ENCODE peak calls at places on chromosomes 11 and 22, in four cellular contexts. One of them, this sample, is unnamed.

GRCh38 chr11:124961972-124962609 is 8.1 kb downstream of the CCDC15 start:
- DNase-seq in stomach: no peak
- DNase-seq in H1: no peak
- DNase-seq in HepG2: peak; percentile 78
- DNase-seq in this sample: peak; percentile 19

GRCh38 chr11:5691963-5692358 is 2.4 kb downstream of the TRIM22 start:
- DNase-seq in H1: no peak
- DNase-seq in HepG2: no peak
- DNase-seq in stomach: no peak
- DNase-seq in this sample: no peak

GRCh38 chr11:62984451-62984991 is at the start of gene SLC22A6:
- DNase-seq in H1: no peak
- DNase-seq in stomach: no peak
- DNase-seq in HepG2: no peak
- DNase-seq in this sample: no peak

GRCh38 chr11:28879869-28880268 is 771.7 kb downstream of the METTL15 start:
- DNase-seq in H1: no peak
- DNase-seq in stomach: no peak
- DNase-seq in HepG2: no peak
- DNase-seq in this sample: no peak

GRCh38 chr11:103648670-103649400 is 387.6 kb upstream of the DDI1 start:
- DNase-seq in HepG2: no peak
- DNase-seq in stomach: no peak
- DNase-seq in H1: no peak
- DNase-seq in this sample: no peak

GRCh38 chr11:80241766-80242165 is 800.9 kb upstream of the TENM4 start:
- DNase-seq in HepG2: no peak
- DNase-seq in stomach: no peak
- DNase-seq in H1: no peak
- DNase-seq in this sample: no peak

GRCh38 chr11:91876746-91877145 is 347.9 kb upstream of the FAT3 start:
- DNase-seq in stomach: no peak
- DNase-seq in HepG2: no peak
- DNase-seq in H1: no peak
- DNase-seq in this sample: no peak

GRCh38 chr11:67238894-67239794 is 27.1 kb upstream of the GRK2 start:
- DNase-seq in H1: no peak
- DNase-seq in HepG2: no peak
- DNase-seq in stomach: no peak
- DNase-seq in this sample: no peak

GRCh38 chr22:42873361-42873760 is 16.3 kb upstream of the ARFGAP3 start:
- DNase-seq in H1: no peak
- DNase-seq in stomach: no peak
- DNase-seq in HepG2: no peak
- DNase-seq in this sample: no peak

GRCh38 chr11:72135891-72136676 is 559 bp downstream of the FOLR3 start:
- DNase-seq in H1: no peak
- DNase-seq in stomach: no peak
- DNase-seq in HepG2: no peak
- DNase-seq in this sample: no peak

GRCh38 chr22:47486569-47487312 is 724.3 kb downstream of the TBC1D22A start:
- DNase-seq in HepG2: no peak
- DNase-seq in stomach: no peak
- DNase-seq in H1: no peak
- DNase-seq in this sample: no peak

GRCh38 chr11:131824766-131825165 is 454.4 kb downstream of the NTM start:
- DNase-seq in HepG2: no peak
- DNase-seq in stomach: no peak
- DNase-seq in H1: no peak
- DNase-seq in this sample: no peak

GRCh38 chr22:26624788-26625187 is 3.0 kb downstream of the CRYBA4 start:
- DNase-seq in H1: no peak
- DNase-seq in stomach: no peak
- DNase-seq in HepG2: no peak
- DNase-seq in this sample: no peak

GRCh38 chr11:26319906-26320305 is 12.0 kb upstream of the ANO3 start:
- DNase-seq in H1: no peak
- DNase-seq in HepG2: no peak
- DNase-seq in stomach: no peak
- DNase-seq in this sample: no peak

DNA sequence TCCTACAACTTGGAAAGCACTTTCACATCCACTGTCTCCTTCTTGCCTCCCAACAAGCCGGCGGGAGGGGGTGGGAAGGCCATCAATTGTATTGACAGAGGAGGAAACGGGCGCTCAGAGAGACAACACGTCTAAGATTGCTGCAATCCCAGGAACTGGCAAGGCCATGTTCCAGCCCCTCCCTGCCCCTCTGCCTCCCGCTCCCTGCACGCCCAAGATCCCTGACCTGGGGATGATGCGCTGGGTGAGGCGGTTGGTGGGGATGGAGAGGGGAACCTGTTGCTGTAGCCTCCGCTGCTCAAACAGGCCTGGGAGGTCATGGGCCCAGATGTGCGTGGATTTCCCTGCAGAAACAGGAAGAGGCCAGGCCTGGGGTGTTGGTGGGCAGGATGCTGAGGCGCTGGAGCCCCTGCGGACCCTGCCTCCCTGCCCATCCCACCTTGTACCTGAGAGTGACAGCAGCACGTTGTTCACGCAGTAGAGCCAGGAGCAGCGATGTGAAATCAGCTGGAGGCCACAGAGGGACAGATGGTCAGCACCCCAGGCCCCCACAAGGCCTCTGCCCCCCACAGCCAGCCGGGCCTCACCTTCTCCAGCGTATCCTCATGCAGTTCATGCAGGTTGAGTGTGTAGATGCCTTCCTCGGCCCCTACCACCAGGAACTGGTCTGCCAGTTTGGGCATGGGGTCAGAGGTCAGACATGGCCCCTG is 6.8 kb downstream of the MAP4K2 start:
- DNase-seq in stomach: no peak
- DNase-seq in H1: no peak
- DNase-seq in HepG2: no peak
- DNase-seq in this sample: no peak
- TF ChIP-seq POLR2AphosphoS5 in stomach: no peak
- TF ChIP-seq POLR2AphosphoS5 in H1: no peak
- TF ChIP-seq POLR2AphosphoS5 in HepG2: no peak
- TF ChIP-seq POLR2AphosphoS5 in this sample: no peak

DNA sequence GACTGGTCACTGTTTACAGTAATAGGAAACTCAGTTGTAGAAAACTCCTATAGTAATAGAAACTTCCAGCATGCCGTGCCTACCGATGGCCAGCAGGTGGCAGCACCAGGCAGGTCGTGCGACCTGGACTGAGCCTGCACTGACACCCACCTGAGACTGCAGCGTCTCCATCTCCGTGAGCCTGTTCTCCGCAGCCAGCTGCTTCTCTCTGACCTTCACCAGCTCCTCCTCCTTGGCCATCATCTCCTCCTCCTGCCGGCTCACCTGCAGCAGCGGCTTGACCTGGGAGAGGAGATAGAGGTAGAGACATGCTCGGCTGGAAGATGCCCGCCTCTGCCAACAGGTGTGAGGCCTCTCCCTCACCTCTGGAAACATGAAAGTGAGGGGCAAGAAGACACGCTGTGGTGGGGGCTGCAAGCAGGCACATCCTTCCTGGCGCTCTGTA is 48.5 kb downstream of the APOL1 start:
- DNase-seq in stomach: peak; percentile 83
- DNase-seq in HepG2: peak; percentile 48
- DNase-seq in H1: peak; percentile 93
- DNase-seq in this sample: peak; percentile 78
- TF ChIP-seq POLR2A in stomach: no peak
- TF ChIP-seq POLR2A in HepG2: no peak
- TF ChIP-seq POLR2A in H1: peak; percentile 41
- TF ChIP-seq POLR2A in this sample: no peak

DNA sequence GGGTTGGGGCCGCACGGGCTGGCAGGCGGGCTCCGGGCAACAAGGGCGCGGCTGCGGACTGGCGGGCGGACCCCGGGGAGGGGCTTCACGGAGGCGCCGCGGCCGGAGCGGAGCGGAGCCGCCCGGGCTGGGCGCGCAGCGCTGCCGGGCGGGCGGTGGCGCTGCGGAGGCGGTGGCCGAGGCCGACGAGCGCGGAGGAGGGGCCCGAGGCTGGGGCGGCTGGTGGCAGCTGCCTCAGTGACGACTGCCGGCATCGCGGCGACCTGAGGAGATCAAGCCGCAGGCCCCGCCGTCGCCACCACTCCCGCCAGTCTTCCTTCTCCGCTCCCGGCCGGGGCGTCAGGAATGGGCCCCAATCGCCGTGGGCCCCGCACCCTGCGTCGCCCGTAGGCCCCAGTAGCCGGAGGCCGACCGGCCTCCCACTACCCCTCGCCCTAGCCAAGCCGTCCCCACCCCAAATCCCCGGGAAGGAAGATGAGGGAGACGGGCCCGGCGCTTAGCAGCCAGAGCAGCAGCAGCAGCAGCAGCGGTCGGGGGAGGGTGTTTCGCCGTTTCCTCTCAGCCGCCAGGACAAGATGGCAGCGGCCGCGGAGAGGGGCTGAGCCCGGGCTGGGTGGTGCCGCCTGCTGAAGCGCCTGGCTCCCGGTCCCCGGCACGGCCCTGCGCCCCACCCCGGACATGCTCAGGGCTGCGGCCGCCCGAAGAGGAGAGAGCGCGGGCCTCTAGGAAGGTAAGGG is at the start of gene HIPK3:
- DNase-seq in stomach: peak; percentile 85
- DNase-seq in H1: peak; percentile 85
- DNase-seq in HepG2: peak; percentile 41
- DNase-seq in this sample: peak; percentile 84
- TF ChIP-seq POLR2AphosphoS5 in stomach: peak; percentile 79
- TF ChIP-seq POLR2AphosphoS5 in H1: peak; percentile 69
- TF ChIP-seq POLR2AphosphoS5 in HepG2: no peak
- TF ChIP-seq POLR2AphosphoS5 in this sample: peak; percentile 73

DNA sequence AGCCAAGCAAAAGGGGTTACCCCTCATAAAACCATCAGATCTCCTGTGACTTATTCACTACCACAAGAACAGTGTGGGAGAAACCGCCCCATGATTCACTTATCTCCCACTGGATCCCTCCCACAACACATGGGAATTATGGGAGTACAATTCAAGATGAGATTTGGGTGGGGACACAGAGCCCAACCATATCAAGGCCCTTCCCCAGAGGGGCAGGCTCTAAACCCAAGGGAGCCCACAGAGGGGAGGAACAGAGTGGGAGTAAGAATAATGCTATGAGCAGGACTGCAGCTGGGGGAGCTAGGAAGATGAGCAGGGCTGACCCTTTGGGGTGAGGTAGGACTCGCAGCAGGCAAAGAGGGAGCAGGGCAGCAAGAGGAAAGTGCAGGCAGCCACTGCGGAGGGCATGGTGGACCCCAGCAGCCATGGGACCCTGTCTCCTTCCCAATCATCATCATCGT is 59.3 kb downstream of the CD82 start:
- DNase-seq in H1: peak; percentile 38
- DNase-seq in HepG2: no peak
- DNase-seq in stomach: peak; percentile 13
- DNase-seq in this sample: no peak
- TF ChIP-seq POLR2A in H1: no peak
- TF ChIP-seq POLR2A in HepG2: no peak
- TF ChIP-seq POLR2A in stomach: no peak
- TF ChIP-seq POLR2A in this sample: no peak

DNA sequence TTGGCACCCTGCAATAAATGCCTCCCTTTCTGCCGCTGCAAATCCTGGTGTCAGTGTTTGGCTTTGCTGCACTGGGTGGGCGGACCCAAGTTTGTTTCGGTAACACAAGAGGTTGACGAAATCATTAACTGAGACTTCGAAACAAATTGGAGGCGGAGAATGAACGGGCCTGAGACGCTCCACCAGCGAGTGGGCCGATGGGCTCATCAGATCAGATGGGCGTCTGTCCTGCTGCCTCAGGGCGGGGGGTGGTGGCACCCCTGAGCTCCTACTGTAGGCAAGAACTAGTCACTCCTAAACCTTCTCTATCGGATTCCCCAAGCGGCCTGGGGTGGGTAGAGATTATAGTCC is 918 bp upstream of the CAPN5 start:
- DNase-seq in H1: no peak
- DNase-seq in HepG2: no peak
- DNase-seq in stomach: no peak
- DNase-seq in this sample: no peak
- TF ChIP-seq POLR2AphosphoS5 in H1: no peak
- TF ChIP-seq POLR2AphosphoS5 in HepG2: no peak
- TF ChIP-seq POLR2AphosphoS5 in stomach: peak; percentile 45
- TF ChIP-seq POLR2AphosphoS5 in this sample: no peak

GRCh38 chr11:108593214-108593909 is at the start of gene EXPH5:
- DNase-seq in stomach: peak; percentile 97
- DNase-seq in H1: peak; percentile 96
- DNase-seq in HepG2: peak; percentile 83
- DNase-seq in this sample: peak; percentile 54
- TF ChIP-seq POLR2A in stomach: peak; percentile 67
- TF ChIP-seq POLR2A in H1: peak; percentile 8
- TF ChIP-seq POLR2A in HepG2: no peak
- TF ChIP-seq POLR2A in this sample: no peak

GRCh38 chr11:134399293-134399654 is 12.8 kb downstream of the B3GAT1 start:
- DNase-seq in stomach: no peak
- DNase-seq in HepG2: no peak
- DNase-seq in H1: no peak
- DNase-seq in this sample: no peak
- TF ChIP-seq POLR2AphosphoS5 in stomach: no peak
- TF ChIP-seq POLR2AphosphoS5 in HepG2: no peak
- TF ChIP-seq POLR2AphosphoS5 in H1: no peak
- TF ChIP-seq POLR2AphosphoS5 in this sample: no peak

GRCh38 chr11:33257897-33258630 is 883 bp downstream of the HIPK3 start:
- DNase-seq in H1: peak; percentile 80
- DNase-seq in HepG2: peak; percentile 63
- DNase-seq in stomach: peak; percentile 81
- DNase-seq in this sample: peak; percentile 41
- TF ChIP-seq POLR2A in H1: peak; percentile 41
- TF ChIP-seq POLR2A in HepG2: peak; percentile 80
- TF ChIP-seq POLR2A in stomach: no peak
- TF ChIP-seq POLR2A in this sample: peak; percentile 83

GRCh38 chr11:15909937-15910598 is 446.3 kb downstream of the SOX6 start:
- DNase-seq in stomach: no peak
- DNase-seq in HepG2: no peak
- DNase-seq in H1: no peak
- DNase-seq in this sample: no peak
- TF ChIP-seq POLR2AphosphoS5 in stomach: no peak
- TF ChIP-seq POLR2AphosphoS5 in HepG2: no peak
- TF ChIP-seq POLR2AphosphoS5 in H1: no peak
- TF ChIP-seq POLR2AphosphoS5 in this sample: no peak